ENCODE peak calls at places on chromosomes 2 and 18, in seven cellular contexts. One of them, this sample, is unnamed.
A peak's percentile ranks its signal among the peaks of the same experiment; 100 is the strongest.

GRCh38 chr2:232013701-232014353 is 52.3 kb downstream of the DIS3L2 start:
- DNase-seq in PC-9: no peak
- DNase-seq in lower lobe of right lung: no peak
- DNase-seq in neuronal stem cell: no peak
- DNase-seq in Panc1: no peak
- DNase-seq in body of pancreas: no peak
- DNase-seq in cardiac muscle cell: peak; percentile 86
- DNase-seq in this sample: no peak

GRCh38 chr2:201781583-201782051 is 884 bp upstream of the ALS2 start:
- DNase-seq in PC-9: no peak
- DNase-seq in lower lobe of right lung: no peak
- DNase-seq in neuronal stem cell: no peak
- DNase-seq in Panc1: peak; percentile 8
- DNase-seq in body of pancreas: peak; percentile 33
- DNase-seq in cardiac muscle cell: peak; percentile 32
- DNase-seq in this sample: no peak

GRCh38 chr2:191376981-191377629 is 131.9 kb downstream of the MYO1B start:
- DNase-seq in PC-9: peak; percentile 79
- DNase-seq in lower lobe of right lung: peak; percentile 72
- DNase-seq in neuronal stem cell: no peak
- DNase-seq in Panc1: peak; percentile 73
- DNase-seq in body of pancreas: peak; percentile 77
- DNase-seq in cardiac muscle cell: peak; percentile 93
- DNase-seq in this sample: peak; percentile 69

GRCh38 chr2:69012310-69013122 is 463 bp upstream of the ANTXR1 start:
- DNase-seq in PC-9: no peak
- DNase-seq in lower lobe of right lung: peak; percentile 74
- DNase-seq in neuronal stem cell: peak; percentile 38
- DNase-seq in Panc1: no peak
- DNase-seq in body of pancreas: peak; percentile 58
- DNase-seq in cardiac muscle cell: no peak
- DNase-seq in this sample: no peak

GRCh38 chr2:138356178-138356577 is 145.4 kb upstream of the SPOPL start:
- DNase-seq in PC-9: peak; percentile 71
- DNase-seq in lower lobe of right lung: no peak
- DNase-seq in neuronal stem cell: no peak
- DNase-seq in Panc1: no peak
- DNase-seq in body of pancreas: peak; percentile 27
- DNase-seq in cardiac muscle cell: peak; percentile 93
- DNase-seq in this sample: no peak

GRCh38 chr2:50951416-50951815 is 80.5 kb downstream of the NRXN1 start:
- DNase-seq in PC-9: no peak
- DNase-seq in lower lobe of right lung: no peak
- DNase-seq in neuronal stem cell: no peak
- DNase-seq in Panc1: no peak
- DNase-seq in body of pancreas: no peak
- DNase-seq in cardiac muscle cell: peak; percentile 34
- DNase-seq in this sample: no peak

GRCh38 chr2:84796798-84797197 is 84.1 kb downstream of the TRABD2A start:
- DNase-seq in PC-9: no peak
- DNase-seq in lower lobe of right lung: no peak
- DNase-seq in neuronal stem cell: no peak
- DNase-seq in Panc1: no peak
- DNase-seq in body of pancreas: no peak
- DNase-seq in cardiac muscle cell: no peak
- DNase-seq in this sample: no peak

GRCh38 chr18:73461780-73462059 is 593.9 kb upstream of the NETO1 start:
- DNase-seq in PC-9: no peak
- DNase-seq in lower lobe of right lung: no peak
- DNase-seq in neuronal stem cell: no peak
- DNase-seq in Panc1: no peak
- DNase-seq in body of pancreas: no peak
- DNase-seq in cardiac muscle cell: peak; percentile 3
- DNase-seq in this sample: no peak

GRCh38 chr2:9234680-9235387 is 28.2 kb downstream of the ASAP2 start:
- DNase-seq in PC-9: peak; percentile 99
- DNase-seq in lower lobe of right lung: no peak
- DNase-seq in neuronal stem cell: no peak
- DNase-seq in Panc1: no peak
- DNase-seq in body of pancreas: no peak
- DNase-seq in cardiac muscle cell: peak; percentile 91
- DNase-seq in this sample: no peak

GRCh38 chr2:142750858-142751257 is 126.6 kb upstream of the KYNU start:
- DNase-seq in PC-9: no peak
- DNase-seq in lower lobe of right lung: no peak
- DNase-seq in neuronal stem cell: no peak
- DNase-seq in Panc1: no peak
- DNase-seq in body of pancreas: no peak
- DNase-seq in cardiac muscle cell: no peak
- DNase-seq in this sample: no peak

GRCh38 chr2:143379955-143380354 is 250.7 kb downstream of the ARHGAP15 start:
- DNase-seq in PC-9: no peak
- DNase-seq in lower lobe of right lung: no peak
- DNase-seq in neuronal stem cell: no peak
- DNase-seq in Panc1: no peak
- DNase-seq in body of pancreas: no peak
- DNase-seq in cardiac muscle cell: no peak
- DNase-seq in this sample: no peak

GRCh38 chr2:43225093-43225787 is 1.2 kb downstream of the ZFP36L2 start:
- DNase-seq in PC-9: peak; percentile 67
- DNase-seq in lower lobe of right lung: peak; percentile 75
- DNase-seq in neuronal stem cell: peak; percentile 52
- DNase-seq in Panc1: no peak
- DNase-seq in body of pancreas: peak; percentile 67
- DNase-seq in cardiac muscle cell: peak; percentile 83
- DNase-seq in this sample: no peak

GRCh38 chr18:73279499-73279898 is 411.7 kb upstream of the NETO1 start:
- DNase-seq in PC-9: no peak
- DNase-seq in lower lobe of right lung: no peak
- DNase-seq in neuronal stem cell: no peak
- DNase-seq in Panc1: no peak
- DNase-seq in body of pancreas: no peak
- DNase-seq in cardiac muscle cell: no peak
- DNase-seq in this sample: no peak

GRCh38 chr2:134336352-134336751 is 82.5 kb downstream of the MGAT5 start:
- DNase-seq in PC-9: no peak
- DNase-seq in lower lobe of right lung: no peak
- DNase-seq in neuronal stem cell: no peak
- DNase-seq in Panc1: no peak
- DNase-seq in body of pancreas: no peak
- DNase-seq in cardiac muscle cell: no peak
- DNase-seq in this sample: no peak

GRCh38 chr2:52810460-52810859 is 957.1 kb upstream of the CHAC2 start:
- DNase-seq in PC-9: no peak
- DNase-seq in lower lobe of right lung: no peak
- DNase-seq in neuronal stem cell: peak; percentile 3
- DNase-seq in Panc1: peak; percentile 30
- DNase-seq in body of pancreas: no peak
- DNase-seq in cardiac muscle cell: peak; percentile 18
- DNase-seq in this sample: no peak

GRCh38 chr2:160703648-160704585 is 210.3 kb upstream of the RBMS1 start:
- DNase-seq in PC-9: no peak
- DNase-seq in lower lobe of right lung: peak; percentile 47
- DNase-seq in neuronal stem cell: peak; percentile 78
- DNase-seq in Panc1: no peak
- DNase-seq in body of pancreas: no peak
- DNase-seq in cardiac muscle cell: no peak
- DNase-seq in this sample: peak; percentile 92

GRCh38 chr2:152525277-152525838 is 190.4 kb downstream of the FMNL2 start:
- DNase-seq in PC-9: no peak
- DNase-seq in lower lobe of right lung: no peak
- DNase-seq in neuronal stem cell: no peak
- DNase-seq in Panc1: peak; percentile 53
- DNase-seq in body of pancreas: peak; percentile 61
- DNase-seq in cardiac muscle cell: peak; percentile 55
- DNase-seq in this sample: no peak

GRCh38 chr18:45164551-45164950 is 450.7 kb upstream of the SLC14A2 start:
- DNase-seq in PC-9: no peak
- DNase-seq in lower lobe of right lung: no peak
- DNase-seq in neuronal stem cell: no peak
- DNase-seq in Panc1: no peak
- DNase-seq in body of pancreas: no peak
- DNase-seq in cardiac muscle cell: peak; percentile 14
- DNase-seq in this sample: no peak
- H3K27ac ChIP-seq in PC-9: no peak overlapping the region
- H3K27ac ChIP-seq in lower lobe of right lung: no peak overlapping the region
- H3K27ac ChIP-seq in neuronal stem cell: no peak overlapping the region
- H3K27ac ChIP-seq in Panc1: no peak overlapping the region
- H3K27ac ChIP-seq in body of pancreas: no peak overlapping the region
- H3K27ac ChIP-seq in cardiac muscle cell: no peak overlapping the region
- H3K27ac ChIP-seq in this sample: no peak overlapping the region

GRCh38 chr2:27689424-27689823 is 25.7 kb downstream of the SLC4A1AP start:
- DNase-seq in PC-9: peak; percentile 78
- DNase-seq in lower lobe of right lung: no peak
- DNase-seq in neuronal stem cell: no peak
- DNase-seq in Panc1: no peak
- DNase-seq in body of pancreas: no peak
- DNase-seq in cardiac muscle cell: no peak
- DNase-seq in this sample: no peak

GRCh38 chr2:27683390-27684071 is 19.8 kb downstream of the SLC4A1AP start:
- DNase-seq in PC-9: peak; percentile 82
- DNase-seq in lower lobe of right lung: peak; percentile 68
- DNase-seq in neuronal stem cell: peak; percentile 94
- DNase-seq in Panc1: peak; percentile 93
- DNase-seq in body of pancreas: peak; percentile 90
- DNase-seq in cardiac muscle cell: peak; percentile 93
- DNase-seq in this sample: peak; percentile 85

GRCh38 chr2:27681844-27682243 is 18.2 kb downstream of the SLC4A1AP start:
- DNase-seq in PC-9: peak; percentile 50
- DNase-seq in lower lobe of right lung: no peak
- DNase-seq in neuronal stem cell: no peak
- DNase-seq in Panc1: no peak
- DNase-seq in body of pancreas: no peak
- DNase-seq in cardiac muscle cell: peak; percentile 49
- DNase-seq in this sample: no peak

GRCh38 chr2:27687232-27687631 is 23.5 kb downstream of the SLC4A1AP start:
- DNase-seq in PC-9: no peak
- DNase-seq in lower lobe of right lung: no peak
- DNase-seq in neuronal stem cell: no peak
- DNase-seq in Panc1: no peak
- DNase-seq in body of pancreas: no peak
- DNase-seq in cardiac muscle cell: no peak
- DNase-seq in this sample: no peak

DNA sequence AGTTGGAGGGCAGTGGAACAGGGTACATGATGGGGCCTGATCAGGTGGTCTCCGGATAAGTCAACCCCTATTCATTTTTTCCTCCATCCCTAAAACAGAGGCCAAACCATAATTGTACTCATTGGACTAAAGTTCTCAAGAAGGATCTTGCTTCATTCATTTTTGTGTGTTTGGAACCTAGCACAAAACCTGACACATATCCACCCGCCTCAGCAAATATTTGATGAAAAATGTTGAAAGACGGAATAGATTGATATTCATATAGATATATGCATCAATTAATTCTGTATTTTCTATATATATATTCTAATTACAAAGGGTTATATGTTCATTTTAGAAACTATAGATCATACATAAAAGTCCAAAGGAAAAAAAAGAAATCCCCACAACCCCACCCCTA is 21.9 kb downstream of the SLC4A1AP start:
- DNase-seq in PC-9: no peak
- DNase-seq in lower lobe of right lung: no peak
- DNase-seq in neuronal stem cell: no peak
- DNase-seq in Panc1: no peak
- DNase-seq in body of pancreas: no peak
- DNase-seq in cardiac muscle cell: no peak
- DNase-seq in this sample: no peak
- H3K36me3 ChIP-seq in PC-9: peaks cover 39% of the 10 kb centered on the region
- H3K36me3 ChIP-seq in lower lobe of right lung: peaks cover 89% of the 10 kb centered on the region
- H3K36me3 ChIP-seq in neuronal stem cell: peaks cover 17% of the 10 kb centered on the region
- H3K36me3 ChIP-seq in Panc1: peaks cover 18% of the 10 kb centered on the region
- H3K36me3 ChIP-seq in body of pancreas: peaks cover 12% of the 10 kb centered on the region
- H3K36me3 ChIP-seq in cardiac muscle cell: peaks cover 42% of the 10 kb centered on the region
- H3K36me3 ChIP-seq in this sample: peaks cover 19% of the 10 kb centered on the region

GRCh38 chr2:65360441-65360840 is 72.0 kb downstream of the SPRED2 start:
- DNase-seq in PC-9: no peak
- DNase-seq in lower lobe of right lung: no peak
- DNase-seq in neuronal stem cell: no peak
- DNase-seq in Panc1: no peak
- DNase-seq in body of pancreas: no peak
- DNase-seq in cardiac muscle cell: no peak
- DNase-seq in this sample: no peak

GRCh38 chr2:65364054-65364651 is 68.2 kb downstream of the SPRED2 start:
- DNase-seq in PC-9: no peak
- DNase-seq in lower lobe of right lung: no peak
- DNase-seq in neuronal stem cell: no peak
- DNase-seq in Panc1: no peak
- DNase-seq in body of pancreas: no peak
- DNase-seq in cardiac muscle cell: no peak
- DNase-seq in this sample: no peak

GRCh38 chr2:65358690-65359400 is 73.6 kb downstream of the SPRED2 start:
- DNase-seq in PC-9: no peak
- DNase-seq in lower lobe of right lung: no peak
- DNase-seq in neuronal stem cell: no peak
- DNase-seq in Panc1: no peak
- DNase-seq in body of pancreas: no peak
- DNase-seq in cardiac muscle cell: no peak
- DNase-seq in this sample: no peak

GRCh38 chr2:65364986-65365733 is 67.2 kb downstream of the SPRED2 start:
- DNase-seq in PC-9: no peak
- DNase-seq in lower lobe of right lung: no peak
- DNase-seq in neuronal stem cell: no peak
- DNase-seq in Panc1: no peak
- DNase-seq in body of pancreas: no peak
- DNase-seq in cardiac muscle cell: no peak
- DNase-seq in this sample: no peak

DNA sequence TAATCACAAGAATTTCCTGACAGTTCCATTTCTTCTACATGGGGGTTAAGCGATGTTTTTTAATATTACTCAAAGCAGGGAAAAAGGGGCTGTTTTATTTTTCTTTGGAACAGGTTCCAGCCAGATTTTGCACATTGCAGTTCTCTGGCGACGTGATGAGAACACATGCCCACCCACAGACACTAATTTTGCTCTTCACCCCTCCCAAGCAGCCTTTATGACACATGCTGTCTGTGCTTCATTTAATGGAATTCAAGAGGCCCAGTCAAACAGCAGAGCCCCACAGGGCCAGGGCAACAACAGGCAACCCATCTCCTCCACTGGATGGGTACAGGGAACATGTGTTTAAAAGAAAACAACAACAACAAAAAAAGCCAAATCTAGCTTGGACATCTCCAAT is 70.8 kb downstream of the SPRED2 start:
- DNase-seq in PC-9: no peak
- DNase-seq in lower lobe of right lung: no peak
- DNase-seq in neuronal stem cell: no peak
- DNase-seq in Panc1: no peak
- DNase-seq in body of pancreas: no peak
- DNase-seq in cardiac muscle cell: no peak
- DNase-seq in this sample: no peak
- H3K27ac ChIP-seq in PC-9: no peak overlapping the region
- H3K27ac ChIP-seq in lower lobe of right lung: no peak overlapping the region
- H3K27ac ChIP-seq in neuronal stem cell: no peak overlapping the region
- H3K27ac ChIP-seq in Panc1: peak overlapping the region; percentile 55
- H3K27ac ChIP-seq in body of pancreas: no peak overlapping the region
- H3K27ac ChIP-seq in cardiac muscle cell: no peak overlapping the region
- H3K27ac ChIP-seq in this sample: peak overlapping the region; percentile 83

DNA sequence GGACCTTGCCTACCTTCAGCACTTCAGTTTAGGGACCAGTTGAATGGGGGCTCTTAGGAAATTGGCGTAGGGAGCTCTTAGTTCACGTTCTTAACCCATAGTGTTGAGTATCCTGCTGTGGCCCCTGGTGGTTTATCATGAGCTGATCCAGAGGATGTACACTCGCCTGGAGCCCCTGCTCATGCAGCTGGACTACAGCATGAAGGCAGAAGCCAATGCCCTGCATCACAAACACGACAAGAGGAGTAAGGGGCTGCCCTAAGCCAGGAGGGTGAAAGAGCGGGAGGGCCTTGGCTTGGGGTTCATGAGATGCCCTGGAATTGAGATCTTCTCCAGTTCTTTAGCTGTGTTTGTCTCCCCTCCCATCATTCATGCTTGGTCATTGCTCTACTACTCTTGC is 2.9 kb downstream of the RETREG2 start:
- DNase-seq in PC-9: no peak
- DNase-seq in lower lobe of right lung: no peak
- DNase-seq in neuronal stem cell: no peak
- DNase-seq in Panc1: no peak
- DNase-seq in body of pancreas: no peak
- DNase-seq in cardiac muscle cell: no peak
- DNase-seq in this sample: no peak
- H3K36me3 ChIP-seq in PC-9: peaks cover 14% of the 10 kb centered on the region
- H3K36me3 ChIP-seq in lower lobe of right lung: peaks cover 63% of the 10 kb centered on the region
- H3K36me3 ChIP-seq in neuronal stem cell: peaks cover 33% of the 10 kb centered on the region
- H3K36me3 ChIP-seq in Panc1: peaks cover 25% of the 10 kb centered on the region
- H3K36me3 ChIP-seq in body of pancreas: peaks cover 21% of the 10 kb centered on the region
- H3K36me3 ChIP-seq in cardiac muscle cell: peaks cover 36% of the 10 kb centered on the region
- H3K36me3 ChIP-seq in this sample: peaks cover 41% of the 10 kb centered on the region

This sample was measured in SK-N-MC.